ENCODE peak calls at places on chromosomes 4 and X, in eight cellular contexts. K, H, F, T, Q, B, I and Y are unnamed samples.
A peak's percentile ranks its signal among the peaks of the same experiment; 100 is the strongest.

GRCh38 chr4:3073158-3074077 is 920 bp downstream of the HTT-AS start:
- DNase-seq in I (no peak), B (no peak), T (no peak), H (no peak), Q (no peak), F (no peak), K (no peak), Y (no peak)

GRCh38 chr4:10093801-10094552 is 22.6 kb downstream of the WDR1 start:
- DNase-seq in K (peak; percentile 48), B (peak; percentile 55), I (no peak), Q (no peak), T (no peak), F (no peak), H (no peak), Y (no peak)

GRCh38 chr4:120692964-120693363 is 229.6 kb downstream of the PRDM5 start:
- DNase-seq in K (peak; percentile 67), T (no peak), I (no peak), H (peak; percentile 92), B (peak; percentile 66), Q (peak; percentile 6), F (no peak), Y (no peak)

GRCh38 chrX:13376857-13377441 is 57.1 kb upstream of the ATXN3L start:
- DNase-seq in H (peak; percentile 86), Q (no peak), I (no peak), F (no peak), K (peak; percentile 98), T (no peak), B (peak; percentile 89), Y (no peak)

GRCh38 chrX:118824173-118824782 is 654 bp downstream of the ZCCHC12 start:
- DNase-seq in T (no peak), F (no peak), B (no peak), Q (no peak), K (no peak), I (no peak), H (no peak), Y (no peak)

GRCh38 chrX:121579016-121579760 is 531.8 kb downstream of the GLUD2 start:
- DNase-seq in T (no peak), Q (no peak), B (no peak), H (peak; percentile 46), F (no peak), K (no peak), I (no peak), Y (no peak)

GRCh38 chr4:113057891-113058290 is 8.4 kb downstream of the ANK2 start:
- DNase-seq in Q (no peak), T (no peak), K (no peak), F (no peak), H (peak; percentile 51), B (no peak), I (no peak), Y (no peak)

GRCh38 chr4:30770049-30770549 is 49.9 kb downstream of the PCDH7 start:
- DNase-seq in K (peak; percentile 47), Q (no peak), F (no peak), B (no peak), H (peak; percentile 84), I (no peak), T (no peak), Y (no peak)

GRCh38 chr4:89528525-89529133 is 221.0 kb upstream of the GPRIN3 start:
- DNase-seq in I (no peak), H (no peak), Q (no peak), K (no peak), B (no peak), T (no peak), F (no peak), Y (no peak)

GRCh38 chrX:71251456-71251973 is 2.4 kb downstream of the ZMYM3 start:
- DNase-seq in K (no peak), Q (no peak), B (no peak), H (no peak), F (peak; percentile 7), T (no peak), I (no peak), Y (no peak)

GRCh38 chrX:36898301-36898700 is 109.9 kb upstream of the FAM47C start:
- DNase-seq in H (peak; percentile 28), Q (no peak), F (no peak), B (no peak), I (no peak), K (no peak), T (no peak), Y (no peak)

GRCh38 chrX:102934624-102935023 is 2.4 kb upstream of the RAB40AL start:
- DNase-seq in F (peak; percentile 25), I (no peak), Q (peak; percentile 3), B (no peak), T (no peak), H (peak; percentile 53), K (no peak), Y (peak; percentile 15)

GRCh38 chrX:107272431-107272921 is 66.1 kb downstream of the DNAAF6 start:
- DNase-seq in F (no peak), I (no peak), Q (peak; percentile 50), K (no peak), B (no peak), H (no peak), T (no peak), Y (peak; percentile 2)

GRCh38 chr4:53640576-53641459 is 49.5 kb upstream of the LNX1 start:
- DNase-seq in Q (no peak), K (no peak), I (no peak), B (no peak), T (no peak), F (no peak), H (no peak), Y (no peak)

GRCh38 chrX:40207626-40208025 is 109.9 kb upstream of the BCOR start:
- DNase-seq in H (peak; percentile 14), K (no peak), I (no peak), T (peak; percentile 1), B (no peak), Q (no peak), F (peak; percentile 25), Y (no peak)

GRCh38 chr4:7806080-7806630 is 133.5 kb downstream of the AFAP1 start:
- DNase-seq in K (no peak), T (no peak), I (peak; percentile 87), H (no peak), Q (peak; percentile 61), F (no peak), B (no peak), Y (no peak)

GRCh38 chr4:88320174-88320779 is 35.9 kb upstream of the PPM1K start:
- DNase-seq in B (no peak), I (no peak), Q (no peak), K (no peak), T (no peak), F (no peak), H (no peak), Y (peak; percentile 21)